ENCODE peak calls at places on chromosomes 1 and 21, in seven cellular contexts. K is psoas muscle, N is tibial artery, T is BJ, O is spleen, Y is WERI-Rb-1, A is lower lobe of right lung. J is an unnamed sample. For H3K27me3, the result is how much of the 10 kb centered on the place peaks cover.

GRCh38 chr1:246425139-246425794 is 81.8 kb downstream of the SMYD3 start:
- DNase-seq in K (no peak), N (no peak), T (no peak), O (no peak), Y (no peak), A (no peak), J (no peak)

GRCh38 chr1:63368131-63368530 is 704 bp downstream of the ALG6 start:
- DNase-seq in K (no peak), N (no peak), T (no peak), O (no peak), Y (no peak), A (no peak), J (no peak)

GRCh38 chr1:33828654-33829053 is 35.2 kb upstream of the HMGB4 start:
- DNase-seq in K (no peak), N (no peak), T (no peak), O (no peak), Y (no peak), A (no peak), J (no peak)

GRCh38 chr1:185861630-185862029 is 127.4 kb downstream of the HMCN1 start:
- DNase-seq in K (no peak), N (no peak), T (no peak), O (no peak), Y (no peak), A (no peak), J (no peak)

GRCh38 chr1:74733616-74734484 is 898 bp downstream of the TYW3 start:
- DNase-seq in K (no peak), N (no peak), T (peak), O (no peak), Y (peak), A (no peak), J (peak)

GRCh38 chr1:207366022-207366421 is 44.5 kb downstream of the CD55 start:
- DNase-seq in K (no peak), N (no peak), T (no peak), O (no peak), Y (no peak), A (no peak), J (peak)

GRCh38 chr1:19557609-19558051 is 72.3 kb upstream of the CAPZB start:
- DNase-seq in K (no peak), N (no peak), T (no peak), O (no peak), Y (no peak), A (no peak), J (no peak)

GRCh38 chr1:201149400-201149799 is 4.9 kb downstream of the TMEM9 start:
- DNase-seq in K (no peak), N (no peak), T (no peak), O (peak), Y (peak), A (no peak), J (no peak)

GRCh38 chr1:68725353-68725752 is 228.5 kb upstream of the DEPDC1 start:
- DNase-seq in K (no peak), N (no peak), T (no peak), O (no peak), Y (no peak), A (no peak), J (no peak)

GRCh38 chr1:27099904-27100796 is 54.8 kb downstream of the SLC9A1 start:
- DNase-seq in K (peak), N (peak), T (no peak), O (no peak), Y (peak), A (no peak), J (no peak)

GRCh38 chr21:23743821-23744220 is 1863.5 kb downstream of the MRPL39 start:
- DNase-seq in K (no peak), N (no peak), T (no peak), O (no peak), Y (no peak), A (no peak), J (no peak)

GRCh38 chr1:9292361-9293240 is at the start of gene SPSB1:
- DNase-seq in K (peak), N (peak), T (no peak), O (peak), Y (peak), A (peak), J (no peak)

GRCh38 chr1:27007909-27008582 is 4.6 kb downstream of the TENT5B start:
- DNase-seq in K (no peak), N (no peak), T (no peak), O (no peak), Y (no peak), A (peak), J (no peak)

GRCh38 chr21:46227811-46228344 is 696 bp downstream of the LSS start:
- DNase-seq in K (no peak), N (no peak), T (no peak), O (peak), Y (no peak), A (no peak), J (no peak)

GRCh38 chr1:41670558-41670957 is 186.1 kb upstream of the EDN2 start:
- DNase-seq in K (no peak), N (no peak), T (no peak), O (no peak), Y (no peak), A (no peak), J (no peak)

GRCh38 chr1:231214918-231215675 is 25.9 kb upstream of the GNPAT start:
- DNase-seq in K (no peak), N (no peak), T (no peak), O (peak), Y (no peak), A (no peak), J (no peak)

GRCh38 chr1:231217056-231217455 is 24.0 kb upstream of the GNPAT start:
- DNase-seq in K (no peak), N (no peak), T (no peak), O (peak), Y (no peak), A (no peak), J (no peak)

GRCh38 chr1:231216515-231216914 is 24.5 kb upstream of the GNPAT start:
- DNase-seq in K (no peak), N (no peak), T (no peak), O (peak), Y (no peak), A (no peak), J (no peak)

GRCh38 chr1:231213831-231214573 is 27.0 kb upstream of the GNPAT start:
- DNase-seq in K (no peak), N (no peak), T (no peak), O (peak), Y (no peak), A (no peak), J (no peak)

GRCh38 chr1:231215676-231216385 is 25.2 kb upstream of the GNPAT start:
- DNase-seq in K (no peak), N (no peak), T (no peak), O (peak), Y (no peak), A (no peak), J (no peak)
- H3K4me3 ChIP-seq in K (no peak), N (no peak), T (no peak), O (peak), Y (no peak), A (no peak), J (no peak)

GRCh38 chr1:235199441-235199840 is 38.4 kb upstream of the RBM34 start:
- DNase-seq in K (no peak), N (no peak), T (no peak), O (no peak), Y (no peak), A (no peak), J (no peak)
- TF ChIP-seq CTCF in K (peak), N (peak), T (peak), O (no peak), Y (no peak), A (peak), J (peak)

DNA sequence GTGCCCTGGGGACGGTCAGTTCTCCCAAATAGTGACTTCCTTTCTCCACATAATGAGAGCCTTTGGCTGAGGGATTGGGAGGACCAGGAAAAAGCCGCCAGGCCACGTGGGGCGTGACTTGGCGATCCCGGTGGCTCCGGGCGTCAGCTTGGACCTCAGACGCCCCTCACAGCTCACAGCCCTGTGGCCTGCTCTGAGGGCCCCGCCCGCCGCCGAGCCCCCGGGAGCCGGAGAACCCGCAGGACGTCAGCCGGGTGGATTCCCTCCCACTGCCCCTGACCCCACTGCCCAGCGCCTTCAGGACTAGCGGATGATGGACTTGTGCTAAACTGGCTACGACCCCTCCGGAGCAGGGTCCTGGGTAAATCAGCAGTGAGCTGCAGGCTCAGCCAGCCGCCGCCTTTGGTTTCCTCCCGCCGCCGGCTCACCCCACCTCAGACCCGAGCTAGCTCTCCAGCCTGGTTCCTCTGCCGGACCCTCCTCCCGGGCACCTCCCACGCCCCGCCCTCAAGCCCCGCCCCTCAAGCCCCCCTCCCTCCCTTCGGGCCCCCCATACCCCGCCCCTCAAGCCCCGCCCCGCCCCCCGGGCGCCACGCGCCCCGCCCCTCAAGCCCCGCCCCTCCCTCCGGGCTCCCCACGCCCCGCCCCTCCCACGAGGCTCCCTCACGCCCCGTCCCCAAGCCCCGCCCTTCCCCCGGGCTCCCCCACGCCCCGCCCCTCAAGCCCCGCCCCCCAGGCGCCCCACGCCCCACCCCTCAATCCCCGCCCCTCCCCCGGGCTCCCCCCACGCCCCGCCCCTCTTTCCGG is 10.0 kb upstream of the FAAP20 start:
- DNase-seq in K (peak), N (peak), T (no peak), O (peak), Y (no peak), A (peak), J (no peak)
- H3K27me3 ChIP-seq in K (under half), N (under half), T (under half), O (under half), Y (under half), A (under half), J (under half)

GRCh38 chr1:220878223-220879081 is 791 bp upstream of the HLX start:
- DNase-seq in K (peak), N (no peak), T (no peak), O (peak), Y (no peak), A (no peak), J (no peak)
- H3K4me3 ChIP-seq in K (peak), N (peak), T (peak), O (peak), Y (peak), A (peak), J (peak)

GRCh38 chr1:113980120-113980519 is 846 bp downstream of the OLFML3 start:
- DNase-seq in K (peak), N (peak), T (no peak), O (peak), Y (no peak), A (no peak), J (no peak)

GRCh38 chr1:113975211-113975895 is 3.9 kb upstream of the OLFML3 start:
- DNase-seq in K (no peak), N (no peak), T (peak), O (no peak), Y (no peak), A (no peak), J (no peak)

GRCh38 chr1:113972954-113973353 is 6.3 kb upstream of the OLFML3 start:
- DNase-seq in K (no peak), N (no peak), T (no peak), O (no peak), Y (no peak), A (no peak), J (no peak)

GRCh38 chr1:113978863-113979702 is at the start of gene OLFML3:
- DNase-seq in K (peak), N (peak), T (peak), O (no peak), Y (peak), A (peak), J (peak)

DNA sequence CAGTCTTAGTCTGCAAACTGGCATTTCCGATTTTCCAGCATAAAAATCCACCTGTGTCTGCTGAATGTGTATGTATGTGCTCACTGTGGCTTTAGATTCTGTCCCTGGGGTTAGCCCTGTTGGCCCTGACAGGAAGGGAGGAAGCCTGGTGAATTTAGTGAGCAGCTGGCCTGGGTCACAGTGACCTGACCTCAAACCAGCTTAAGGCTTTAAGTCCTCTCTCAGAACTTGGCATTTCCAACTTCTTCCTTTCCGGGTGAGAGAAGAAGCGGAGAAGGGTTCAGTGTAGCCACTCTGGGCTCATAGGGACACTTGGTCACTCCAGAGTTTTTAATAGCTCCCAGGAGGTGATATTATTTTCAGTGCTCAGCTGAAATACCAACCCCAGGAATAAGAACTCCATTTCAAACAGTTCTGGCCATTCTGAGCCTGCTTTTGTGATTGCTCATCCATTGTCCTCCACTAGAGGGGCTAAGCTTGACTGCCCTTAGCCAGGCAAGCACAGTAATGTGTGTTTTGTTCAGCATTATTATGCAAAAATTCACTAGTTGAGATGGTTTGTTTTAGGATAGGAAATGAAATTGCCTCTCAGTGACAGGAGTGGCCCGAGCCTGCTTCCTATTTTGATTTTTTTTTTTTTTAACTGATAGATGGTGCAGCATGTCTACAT is 2.5 kb upstream of the OLFML3 start:
- DNase-seq in K (no peak), N (no peak), T (no peak), O (no peak), Y (peak), A (no peak), J (no peak)
- TF ChIP-seq CTCF in K (peak), N (peak), T (peak), O (no peak), Y (peak), A (peak), J (peak)

J was measured in AG04450.